ENCODE peak calls at places on chromosomes 1 and 21, in seven cellular contexts. One of them, this sample, is unnamed.
A peak's percentile ranks its signal among the peaks of the same experiment; 100 is the strongest.

GRCh38 chr1:94672934-94673333 is 131.4 kb upstream of the F3 start:
- DNase-seq in adipocyte: peak; percentile 32
- DNase-seq in A172: no peak
- DNase-seq in anterior cingulate cortex: no peak
- DNase-seq in epithelial cell of esophagus: no peak
- DNase-seq in kidney tubule cell: no peak
- DNase-seq in fibroblast of lung: peak; percentile 79
- DNase-seq in this sample: peak; percentile 83

GRCh38 chr1:10608690-10609089 is 133.9 kb downstream of the PEX14 start:
- DNase-seq in fibroblast of lung: no peak
- DNase-seq in adipocyte: no peak
- DNase-seq in anterior cingulate cortex: no peak
- DNase-seq in epithelial cell of esophagus: no peak
- DNase-seq in kidney tubule cell: no peak
- DNase-seq in A172: no peak
- DNase-seq in this sample: no peak

GRCh38 chr1:240399381-240399780 is 212.6 kb downstream of the GREM2 start:
- DNase-seq in epithelial cell of esophagus: peak; percentile 69
- DNase-seq in fibroblast of lung: peak; percentile 99
- DNase-seq in A172: peak; percentile 91
- DNase-seq in kidney tubule cell: no peak
- DNase-seq in adipocyte: peak; percentile 76
- DNase-seq in anterior cingulate cortex: no peak
- DNase-seq in this sample: peak; percentile 95

GRCh38 chr1:13543927-13544556 is 30.2 kb upstream of the LRRC38 start:
- DNase-seq in epithelial cell of esophagus: peak; percentile 35
- DNase-seq in A172: peak; percentile 0
- DNase-seq in adipocyte: peak; percentile 11
- DNase-seq in anterior cingulate cortex: peak; percentile 15
- DNase-seq in fibroblast of lung: peak; percentile 3
- DNase-seq in kidney tubule cell: peak; percentile 25
- DNase-seq in this sample: no peak

GRCh38 chr1:240027059-240027462 is 64.6 kb upstream of the FMN2 start:
- DNase-seq in epithelial cell of esophagus: peak; percentile 44
- DNase-seq in kidney tubule cell: peak; percentile 61
- DNase-seq in A172: peak; percentile 56
- DNase-seq in adipocyte: peak; percentile 88
- DNase-seq in fibroblast of lung: peak; percentile 41
- DNase-seq in anterior cingulate cortex: peak; percentile 4
- DNase-seq in this sample: no peak

GRCh38 chr1:244074559-244075171 is 23.6 kb downstream of the ZBTB18 start:
- DNase-seq in A172: no peak
- DNase-seq in epithelial cell of esophagus: no peak
- DNase-seq in anterior cingulate cortex: no peak
- DNase-seq in fibroblast of lung: no peak
- DNase-seq in adipocyte: no peak
- DNase-seq in kidney tubule cell: peak; percentile 34
- DNase-seq in this sample: no peak

GRCh38 chr1:119968601-119969000 is 72.3 kb upstream of the ADAM30 start:
- DNase-seq in A172: no peak
- DNase-seq in anterior cingulate cortex: no peak
- DNase-seq in fibroblast of lung: no peak
- DNase-seq in adipocyte: no peak
- DNase-seq in epithelial cell of esophagus: peak; percentile 43
- DNase-seq in kidney tubule cell: no peak
- DNase-seq in this sample: no peak

GRCh38 chr1:67635055-67635809 is 49.8 kb upstream of the GADD45A start:
- DNase-seq in epithelial cell of esophagus: peak; percentile 60
- DNase-seq in adipocyte: no peak
- DNase-seq in kidney tubule cell: no peak
- DNase-seq in anterior cingulate cortex: no peak
- DNase-seq in A172: no peak
- DNase-seq in fibroblast of lung: no peak
- DNase-seq in this sample: no peak

GRCh38 chr1:244158039-244158438 is 107.0 kb downstream of the ZBTB18 start:
- DNase-seq in A172: no peak
- DNase-seq in fibroblast of lung: no peak
- DNase-seq in kidney tubule cell: no peak
- DNase-seq in epithelial cell of esophagus: no peak
- DNase-seq in anterior cingulate cortex: no peak
- DNase-seq in adipocyte: no peak
- DNase-seq in this sample: no peak

GRCh38 chr1:83055391-83056170 is 943.4 kb downstream of the TTLL7 start:
- DNase-seq in fibroblast of lung: no peak
- DNase-seq in kidney tubule cell: peak; percentile 6
- DNase-seq in adipocyte: peak; percentile 9
- DNase-seq in anterior cingulate cortex: no peak
- DNase-seq in A172: peak; percentile 4
- DNase-seq in epithelial cell of esophagus: peak; percentile 88
- DNase-seq in this sample: no peak

GRCh38 chr1:212132040-212132439 is 96.5 kb downstream of the DTL start:
- DNase-seq in anterior cingulate cortex: no peak
- DNase-seq in A172: no peak
- DNase-seq in adipocyte: no peak
- DNase-seq in fibroblast of lung: no peak
- DNase-seq in kidney tubule cell: peak; percentile 82
- DNase-seq in epithelial cell of esophagus: peak; percentile 53
- DNase-seq in this sample: no peak

GRCh38 chr1:3968851-3969250 is 68.8 kb upstream of the C1orf174 start:
- DNase-seq in fibroblast of lung: no peak
- DNase-seq in anterior cingulate cortex: no peak
- DNase-seq in A172: no peak
- DNase-seq in kidney tubule cell: no peak
- DNase-seq in epithelial cell of esophagus: no peak
- DNase-seq in adipocyte: no peak
- DNase-seq in this sample: no peak

GRCh38 chr1:181099152-181100014 is 10.9 kb downstream of the IER5 start:
- DNase-seq in epithelial cell of esophagus: peak; percentile 95
- DNase-seq in fibroblast of lung: peak; percentile 81
- DNase-seq in adipocyte: peak; percentile 69
- DNase-seq in anterior cingulate cortex: no peak
- DNase-seq in A172: peak; percentile 66
- DNase-seq in kidney tubule cell: no peak
- DNase-seq in this sample: no peak

GRCh38 chr1:41695118-41695517 is 210.6 kb upstream of the EDN2 start:
- DNase-seq in kidney tubule cell: peak; percentile 19
- DNase-seq in A172: no peak
- DNase-seq in fibroblast of lung: no peak
- DNase-seq in anterior cingulate cortex: no peak
- DNase-seq in epithelial cell of esophagus: peak; percentile 39
- DNase-seq in adipocyte: peak; percentile 19
- DNase-seq in this sample: no peak

GRCh38 chr1:85244271-85245053 is 15.0 kb downstream of the C1orf52 start:
- DNase-seq in adipocyte: peak; percentile 51
- DNase-seq in fibroblast of lung: peak; percentile 32
- DNase-seq in epithelial cell of esophagus: peak; percentile 14
- DNase-seq in anterior cingulate cortex: no peak
- DNase-seq in kidney tubule cell: peak; percentile 27
- DNase-seq in A172: peak; percentile 14
- DNase-seq in this sample: no peak

GRCh38 chr1:194273660-194274059 is 1087.2 kb upstream of the B3GALT2 start:
- DNase-seq in anterior cingulate cortex: no peak
- DNase-seq in fibroblast of lung: no peak
- DNase-seq in adipocyte: peak; percentile 44
- DNase-seq in epithelial cell of esophagus: no peak
- DNase-seq in A172: no peak
- DNase-seq in kidney tubule cell: no peak
- DNase-seq in this sample: no peak

GRCh38 chr21:42337276-42337675 is 13.5 kb downstream of the TFF2 start:
- DNase-seq in epithelial cell of esophagus: no peak
- DNase-seq in A172: no peak
- DNase-seq in adipocyte: no peak
- DNase-seq in fibroblast of lung: no peak
- DNase-seq in anterior cingulate cortex: no peak
- DNase-seq in kidney tubule cell: no peak
- DNase-seq in this sample: no peak

GRCh38 chr1:35570589-35571137 is 2.5 kb upstream of the TFAP2E start:
- DNase-seq in adipocyte: no peak
- DNase-seq in A172: peak; percentile 50
- DNase-seq in epithelial cell of esophagus: no peak
- DNase-seq in kidney tubule cell: no peak
- DNase-seq in fibroblast of lung: peak; percentile 66
- DNase-seq in anterior cingulate cortex: no peak
- DNase-seq in this sample: no peak

GRCh38 chr1:78543941-78544630 is 53.3 kb downstream of the PTGFR start:
- DNase-seq in anterior cingulate cortex: no peak
- DNase-seq in kidney tubule cell: peak; percentile 59
- DNase-seq in epithelial cell of esophagus: peak; percentile 80
- DNase-seq in adipocyte: no peak
- DNase-seq in A172: no peak
- DNase-seq in fibroblast of lung: no peak
- DNase-seq in this sample: no peak

GRCh38 chr1:192474080-192474683 is 101.4 kb upstream of the RGS1 start:
- DNase-seq in epithelial cell of esophagus: peak; percentile 32
- DNase-seq in A172: peak; percentile 40
- DNase-seq in anterior cingulate cortex: no peak
- DNase-seq in fibroblast of lung: no peak
- DNase-seq in kidney tubule cell: peak; percentile 42
- DNase-seq in adipocyte: peak; percentile 86
- DNase-seq in this sample: no peak

GRCh38 chr1:32972814-32973428 is 8.3 kb upstream of the RNF19B start:
- DNase-seq in fibroblast of lung: peak; percentile 70
- DNase-seq in adipocyte: peak; percentile 69
- DNase-seq in A172: no peak
- DNase-seq in epithelial cell of esophagus: peak; percentile 57
- DNase-seq in kidney tubule cell: peak; percentile 35
- DNase-seq in anterior cingulate cortex: peak; percentile 62
- DNase-seq in this sample: no peak

GRCh38 chr21:45833437-45833836 is 148.1 kb upstream of the COL6A1 start:
- DNase-seq in anterior cingulate cortex: no peak
- DNase-seq in A172: no peak
- DNase-seq in epithelial cell of esophagus: no peak
- DNase-seq in fibroblast of lung: no peak
- DNase-seq in kidney tubule cell: no peak
- DNase-seq in adipocyte: no peak
- DNase-seq in this sample: no peak

GRCh38 chr1:155139895-155140629 is at the start of gene DPM3:
- DNase-seq in fibroblast of lung: peak; percentile 78
- DNase-seq in anterior cingulate cortex: peak; percentile 74
- DNase-seq in A172: peak; percentile 73
- DNase-seq in kidney tubule cell: peak; percentile 79
- DNase-seq in adipocyte: peak; percentile 97
- DNase-seq in epithelial cell of esophagus: peak; percentile 86
- DNase-seq in this sample: no peak

GRCh38 chr1:207925210-207925609 is 14.3 kb upstream of the CD34 start:
- DNase-seq in anterior cingulate cortex: no peak
- DNase-seq in epithelial cell of esophagus: peak; percentile 53
- DNase-seq in fibroblast of lung: peak; percentile 13
- DNase-seq in adipocyte: peak; percentile 66
- DNase-seq in kidney tubule cell: peak; percentile 44
- DNase-seq in A172: no peak
- DNase-seq in this sample: no peak

GRCh38 chr21:32096411-32096810 is 182.4 kb downstream of the MIS18A start:
- DNase-seq in epithelial cell of esophagus: no peak
- DNase-seq in A172: peak; percentile 18
- DNase-seq in anterior cingulate cortex: no peak
- DNase-seq in fibroblast of lung: no peak
- DNase-seq in adipocyte: no peak
- DNase-seq in kidney tubule cell: peak; percentile 10
- DNase-seq in this sample: no peak

GRCh38 chr1:204314209-204314892 is 45.4 kb downstream of the PLEKHA6 start:
- DNase-seq in fibroblast of lung: no peak
- DNase-seq in kidney tubule cell: peak; percentile 50
- DNase-seq in A172: no peak
- DNase-seq in epithelial cell of esophagus: peak; percentile 52
- DNase-seq in anterior cingulate cortex: no peak
- DNase-seq in adipocyte: no peak
- DNase-seq in this sample: no peak

GRCh38 chr21:14753466-14754258 is 207.5 kb upstream of the SAMSN1 start:
- DNase-seq in anterior cingulate cortex: no peak
- DNase-seq in A172: no peak
- DNase-seq in fibroblast of lung: no peak
- DNase-seq in kidney tubule cell: no peak
- DNase-seq in adipocyte: no peak
- DNase-seq in epithelial cell of esophagus: no peak
- DNase-seq in this sample: no peak

GRCh38 chr1:213692236-213692831 is 295.4 kb upstream of the PROX1 start:
- DNase-seq in anterior cingulate cortex: no peak
- DNase-seq in adipocyte: no peak
- DNase-seq in kidney tubule cell: no peak
- DNase-seq in fibroblast of lung: no peak
- DNase-seq in A172: no peak
- DNase-seq in epithelial cell of esophagus: no peak
- DNase-seq in this sample: no peak

GRCh38 chr1:40014812-40015594 is 25.5 kb upstream of the CAP1 start:
- DNase-seq in anterior cingulate cortex: no peak
- DNase-seq in A172: peak; percentile 70
- DNase-seq in adipocyte: peak; percentile 81
- DNase-seq in fibroblast of lung: peak; percentile 95
- DNase-seq in kidney tubule cell: peak; percentile 63
- DNase-seq in epithelial cell of esophagus: peak; percentile 96
- DNase-seq in this sample: peak; percentile 77

GRCh38 chr1:226634611-226635246 is 86.2 kb downstream of the STUM start:
- DNase-seq in epithelial cell of esophagus: no peak
- DNase-seq in A172: no peak
- DNase-seq in kidney tubule cell: no peak
- DNase-seq in anterior cingulate cortex: no peak
- DNase-seq in adipocyte: no peak
- DNase-seq in fibroblast of lung: no peak
- DNase-seq in this sample: no peak